ENCODE peak calls at places on chromosome 18, in seven cellular contexts. One of them, this sample, is unnamed.

GRCh38 chr18:57569133-57569532 is 17.4 kb downstream of the FECH start:
- DNase-seq in mesendoderm: no peak
- DNase-seq in mesenchymal stem cell: no peak
- DNase-seq in H1: no peak
- DNase-seq in neuronal stem cell: no peak
- DNase-seq in H9: no peak
- DNase-seq in IMR-90: no peak
- DNase-seq in this sample: no peak

GRCh38 chr18:57930476-57930875 is 113.5 kb upstream of the NEDD4L start:
- DNase-seq in H9: no peak
- DNase-seq in mesenchymal stem cell: no peak
- DNase-seq in H1: no peak
- DNase-seq in IMR-90: no peak
- DNase-seq in neuronal stem cell: no peak
- DNase-seq in mesendoderm: no peak
- DNase-seq in this sample: no peak

GRCh38 chr18:3816601-3817363 is 366.8 kb downstream of the TGIF1 start:
- DNase-seq in mesendoderm: no peak
- DNase-seq in mesenchymal stem cell: peak; percentile 95
- DNase-seq in H1: no peak
- DNase-seq in neuronal stem cell: no peak
- DNase-seq in IMR-90: peak; percentile 99
- DNase-seq in H9: no peak
- DNase-seq in this sample: peak; percentile 79

GRCh38 chr18:32391126-32391525 is 79.6 kb downstream of the GAREM1 start:
- DNase-seq in IMR-90: no peak
- DNase-seq in H9: no peak
- DNase-seq in H1: no peak
- DNase-seq in mesendoderm: no peak
- DNase-seq in neuronal stem cell: no peak
- DNase-seq in mesenchymal stem cell: no peak
- DNase-seq in this sample: no peak

GRCh38 chr18:6370886-6371635 is 43.6 kb downstream of the L3MBTL4 start:
- DNase-seq in H1: no peak
- DNase-seq in neuronal stem cell: no peak
- DNase-seq in IMR-90: no peak
- DNase-seq in H9: no peak
- DNase-seq in mesenchymal stem cell: no peak
- DNase-seq in mesendoderm: no peak
- DNase-seq in this sample: no peak

GRCh38 chr18:2846638-2847340 is at the start of gene EMILIN2:
- DNase-seq in neuronal stem cell: peak; percentile 47
- DNase-seq in IMR-90: peak; percentile 14
- DNase-seq in mesenchymal stem cell: peak; percentile 57
- DNase-seq in H9: peak; percentile 64
- DNase-seq in mesendoderm: peak; percentile 93
- DNase-seq in H1: peak; percentile 76
- DNase-seq in this sample: peak; percentile 60

GRCh38 chr18:21366896-21367295 is 124.9 kb downstream of the GREB1L start:
- DNase-seq in mesenchymal stem cell: no peak
- DNase-seq in IMR-90: no peak
- DNase-seq in H9: no peak
- DNase-seq in neuronal stem cell: peak; percentile 84
- DNase-seq in mesendoderm: no peak
- DNase-seq in H1: no peak
- DNase-seq in this sample: no peak

GRCh38 chr18:75391275-75392115 is 36.0 kb downstream of the SMIM21 start:
- DNase-seq in H1: no peak
- DNase-seq in neuronal stem cell: no peak
- DNase-seq in H9: no peak
- DNase-seq in mesenchymal stem cell: no peak
- DNase-seq in IMR-90: no peak
- DNase-seq in mesendoderm: no peak
- DNase-seq in this sample: no peak

GRCh38 chr18:47150824-47151366 is 595 bp upstream of the HDHD2 start:
- DNase-seq in mesendoderm: no peak
- DNase-seq in H1: no peak
- DNase-seq in neuronal stem cell: no peak
- DNase-seq in mesenchymal stem cell: no peak
- DNase-seq in IMR-90: no peak
- DNase-seq in H9: no peak
- DNase-seq in this sample: no peak

GRCh38 chr18:47901624-47902362 is 28.7 kb downstream of the SMAD2 start:
- DNase-seq in neuronal stem cell: no peak
- DNase-seq in mesendoderm: peak; percentile 96
- DNase-seq in H9: no peak
- DNase-seq in IMR-90: no peak
- DNase-seq in H1: no peak
- DNase-seq in mesenchymal stem cell: no peak
- DNase-seq in this sample: peak; percentile 30

GRCh38 chr18:8834837-8835236 is 129.5 kb downstream of the MTCL1 start:
- DNase-seq in mesenchymal stem cell: no peak
- DNase-seq in H1: no peak
- DNase-seq in H9: no peak
- DNase-seq in mesendoderm: no peak
- DNase-seq in neuronal stem cell: no peak
- DNase-seq in IMR-90: no peak
- DNase-seq in this sample: no peak

GRCh38 chr18:5238371-5238758 is 41.3 kb upstream of the AKAIN1 start:
- DNase-seq in IMR-90: peak; percentile 30
- DNase-seq in mesenchymal stem cell: peak; percentile 71
- DNase-seq in mesendoderm: no peak
- DNase-seq in neuronal stem cell: no peak
- DNase-seq in H9: peak; percentile 34
- DNase-seq in H1: no peak
- DNase-seq in this sample: peak; percentile 6

DNA sequence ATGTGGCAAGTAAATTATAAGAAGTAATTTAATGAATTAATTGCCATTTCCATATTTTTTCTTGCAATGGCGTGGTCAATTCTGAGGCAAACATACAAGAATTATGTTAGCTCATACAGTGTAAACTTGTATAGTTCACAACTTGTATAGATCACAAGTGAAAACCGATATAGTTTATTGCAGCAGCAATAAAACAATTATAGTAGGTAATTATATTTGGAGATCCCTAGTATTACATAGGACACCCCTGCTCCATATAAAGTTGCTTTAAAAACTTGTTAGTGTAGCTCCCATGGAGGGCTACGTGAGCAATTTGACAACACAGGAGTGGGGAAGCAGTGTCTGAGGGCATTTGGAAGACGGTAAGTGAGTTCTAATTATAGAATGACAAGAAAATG is 288.2 kb downstream of the SOCS6 start:
- DNase-seq in H9: no peak
- DNase-seq in mesenchymal stem cell: no peak
- DNase-seq in mesendoderm: no peak
- DNase-seq in IMR-90: no peak
- DNase-seq in neuronal stem cell: no peak
- DNase-seq in H1: no peak
- DNase-seq in this sample: no peak
- H2AK5ac ChIP-seq in H9: no peak overlapping the region
- H2AK5ac ChIP-seq in mesenchymal stem cell: no peak overlapping the region
- H2AK5ac ChIP-seq in mesendoderm: no peak overlapping the region
- H2AK5ac ChIP-seq in IMR-90: no peak overlapping the region
- H2AK5ac ChIP-seq in neuronal stem cell: no peak overlapping the region
- H2AK5ac ChIP-seq in H1: no peak overlapping the region
- H2AK5ac ChIP-seq in this sample: no peak overlapping the region

GRCh38 chr18:78092901-78093300 is 843.3 kb downstream of the GALR1 start:
- DNase-seq in mesenchymal stem cell: no peak
- DNase-seq in mesendoderm: no peak
- DNase-seq in IMR-90: no peak
- DNase-seq in H9: no peak
- DNase-seq in H1: no peak
- DNase-seq in neuronal stem cell: no peak
- DNase-seq in this sample: no peak
- H2AK5ac ChIP-seq in mesenchymal stem cell: no peak overlapping the region
- H2AK5ac ChIP-seq in mesendoderm: no peak overlapping the region
- H2AK5ac ChIP-seq in IMR-90: no peak overlapping the region
- H2AK5ac ChIP-seq in H9: no peak overlapping the region
- H2AK5ac ChIP-seq in H1: no peak overlapping the region
- H2AK5ac ChIP-seq in neuronal stem cell: no peak overlapping the region
- H2AK5ac ChIP-seq in this sample: no peak overlapping the region

GRCh38 chr18:73476021-73476420 is 608.2 kb upstream of the NETO1 start:
- DNase-seq in H1: no peak
- DNase-seq in mesenchymal stem cell: no peak
- DNase-seq in H9: no peak
- DNase-seq in mesendoderm: no peak
- DNase-seq in neuronal stem cell: no peak
- DNase-seq in IMR-90: no peak
- DNase-seq in this sample: no peak

GRCh38 chr18:73478191-73478590 is 610.4 kb upstream of the NETO1 start:
- DNase-seq in mesendoderm: no peak
- DNase-seq in neuronal stem cell: no peak
- DNase-seq in H9: no peak
- DNase-seq in mesenchymal stem cell: no peak
- DNase-seq in IMR-90: no peak
- DNase-seq in H1: no peak
- DNase-seq in this sample: no peak

GRCh38 chr18:73479472-73479871 is 611.7 kb upstream of the NETO1 start:
- DNase-seq in IMR-90: peak; percentile 63
- DNase-seq in mesenchymal stem cell: no peak
- DNase-seq in H1: no peak
- DNase-seq in neuronal stem cell: no peak
- DNase-seq in mesendoderm: peak; percentile 8
- DNase-seq in H9: no peak
- DNase-seq in this sample: no peak
- H2AK5ac ChIP-seq in IMR-90: no peak overlapping the region
- H2AK5ac ChIP-seq in mesenchymal stem cell: no peak overlapping the region
- H2AK5ac ChIP-seq in H1: no peak overlapping the region
- H2AK5ac ChIP-seq in neuronal stem cell: no peak overlapping the region
- H2AK5ac ChIP-seq in mesendoderm: no peak overlapping the region
- H2AK5ac ChIP-seq in H9: no peak overlapping the region
- H2AK5ac ChIP-seq in this sample: no peak overlapping the region

GRCh38 chr18:46061796-46062195 is 10.3 kb downstream of the PSTPIP2 start:
- DNase-seq in mesenchymal stem cell: no peak
- DNase-seq in H1: peak; percentile 8
- DNase-seq in H9: no peak
- DNase-seq in mesendoderm: no peak
- DNase-seq in neuronal stem cell: no peak
- DNase-seq in IMR-90: no peak
- DNase-seq in this sample: no peak
- H2AK5ac ChIP-seq in mesenchymal stem cell: no peak overlapping the region
- H2AK5ac ChIP-seq in H1: no peak overlapping the region
- H2AK5ac ChIP-seq in H9: no peak overlapping the region
- H2AK5ac ChIP-seq in mesendoderm: no peak overlapping the region
- H2AK5ac ChIP-seq in neuronal stem cell: no peak overlapping the region
- H2AK5ac ChIP-seq in IMR-90: no peak overlapping the region
- H2AK5ac ChIP-seq in this sample: no peak overlapping the region

GRCh38 chr18:55302337-55302833 is 285.6 kb downstream of the TCF4 start:
- DNase-seq in H1: no peak
- DNase-seq in IMR-90: peak; percentile 17
- DNase-seq in neuronal stem cell: no peak
- DNase-seq in mesendoderm: peak; percentile 51
- DNase-seq in mesenchymal stem cell: no peak
- DNase-seq in H9: peak; percentile 39
- DNase-seq in this sample: no peak

GRCh38 chr18:55301836-55302235 is 286.2 kb downstream of the TCF4 start:
- DNase-seq in H9: no peak
- DNase-seq in mesenchymal stem cell: no peak
- DNase-seq in H1: no peak
- DNase-seq in IMR-90: no peak
- DNase-seq in mesendoderm: no peak
- DNase-seq in neuronal stem cell: no peak
- DNase-seq in this sample: no peak

GRCh38 chr18:55301196-55301540 is 286.8 kb downstream of the TCF4 start:
- DNase-seq in H1: no peak
- DNase-seq in neuronal stem cell: no peak
- DNase-seq in mesenchymal stem cell: no peak
- DNase-seq in mesendoderm: no peak
- DNase-seq in H9: no peak
- DNase-seq in IMR-90: peak; percentile 17
- DNase-seq in this sample: no peak

GRCh38 chr18:55300469-55301195 is 287.4 kb downstream of the TCF4 start:
- DNase-seq in mesenchymal stem cell: no peak
- DNase-seq in mesendoderm: peak; percentile 32
- DNase-seq in H1: no peak
- DNase-seq in neuronal stem cell: peak; percentile 33
- DNase-seq in H9: no peak
- DNase-seq in IMR-90: peak; percentile 37
- DNase-seq in this sample: no peak

DNA sequence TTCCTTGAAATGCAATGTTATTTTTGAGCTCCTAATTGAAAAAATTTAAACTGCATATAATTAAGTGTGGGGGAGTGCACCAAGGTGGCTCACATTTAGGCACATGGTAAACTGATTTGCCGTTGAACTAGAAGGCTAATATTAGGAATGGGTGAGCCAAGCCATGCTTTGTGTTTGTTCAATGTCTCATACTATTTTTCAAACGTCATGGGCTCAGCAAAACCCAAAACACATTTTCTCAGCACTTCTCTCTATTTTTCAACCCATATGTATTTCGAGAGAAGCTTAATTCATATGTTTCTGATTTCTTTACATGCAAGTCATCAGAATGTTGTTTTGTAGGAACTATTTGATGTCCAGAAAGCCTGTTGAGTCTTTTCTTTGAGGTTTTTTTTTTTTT is 291.2 kb downstream of the TCF4 start:
- DNase-seq in neuronal stem cell: no peak
- DNase-seq in mesenchymal stem cell: no peak
- DNase-seq in H1: no peak
- DNase-seq in H9: no peak
- DNase-seq in mesendoderm: no peak
- DNase-seq in IMR-90: no peak
- DNase-seq in this sample: no peak
- H2AK5ac ChIP-seq in neuronal stem cell: no peak overlapping the region
- H2AK5ac ChIP-seq in mesenchymal stem cell: no peak overlapping the region
- H2AK5ac ChIP-seq in H1: no peak overlapping the region
- H2AK5ac ChIP-seq in H9: no peak overlapping the region
- H2AK5ac ChIP-seq in mesendoderm: no peak overlapping the region
- H2AK5ac ChIP-seq in IMR-90: no peak overlapping the region
- H2AK5ac ChIP-seq in this sample: no peak overlapping the region

DNA sequence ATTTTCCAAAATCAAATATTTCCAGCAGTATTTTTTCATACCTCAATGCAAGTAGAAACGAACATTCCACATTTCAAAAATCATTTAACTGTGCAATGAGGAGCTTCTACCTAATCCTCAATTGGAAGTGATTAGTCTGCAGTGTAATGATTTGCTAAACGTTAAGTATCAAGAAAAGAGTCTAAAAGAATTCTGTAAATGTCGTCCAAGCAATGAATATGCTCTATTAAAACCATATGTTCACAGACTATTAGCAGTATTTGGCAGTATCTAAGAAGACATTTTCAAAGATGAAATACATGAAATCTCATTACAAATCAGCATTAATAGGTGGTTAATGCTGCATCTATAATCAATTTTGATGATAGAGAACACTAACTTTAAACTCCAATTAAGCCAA is 15.8 kb downstream of the DYM start:
- DNase-seq in H9: no peak
- DNase-seq in H1: no peak
- DNase-seq in mesendoderm: no peak
- DNase-seq in neuronal stem cell: no peak
- DNase-seq in IMR-90: no peak
- DNase-seq in mesenchymal stem cell: no peak
- DNase-seq in this sample: no peak
- H2AK5ac ChIP-seq in H9: no peak overlapping the region
- H2AK5ac ChIP-seq in H1: no peak overlapping the region
- H2AK5ac ChIP-seq in mesendoderm: no peak overlapping the region
- H2AK5ac ChIP-seq in neuronal stem cell: no peak overlapping the region
- H2AK5ac ChIP-seq in IMR-90: no peak overlapping the region
- H2AK5ac ChIP-seq in mesenchymal stem cell: no peak overlapping the region
- H2AK5ac ChIP-seq in this sample: no peak overlapping the region

GRCh38 chr18:50786851-50787250 is 33.0 kb downstream of the MRO start:
- DNase-seq in mesenchymal stem cell: no peak
- DNase-seq in H1: no peak
- DNase-seq in IMR-90: no peak
- DNase-seq in neuronal stem cell: no peak
- DNase-seq in H9: no peak
- DNase-seq in mesendoderm: peak; percentile 63
- DNase-seq in this sample: peak; percentile 67
- H2AK5ac ChIP-seq in mesenchymal stem cell: no peak overlapping the region
- H2AK5ac ChIP-seq in H1: no peak overlapping the region
- H2AK5ac ChIP-seq in IMR-90: no peak overlapping the region
- H2AK5ac ChIP-seq in neuronal stem cell: no peak overlapping the region
- H2AK5ac ChIP-seq in H9: no peak overlapping the region
- H2AK5ac ChIP-seq in mesendoderm: no peak overlapping the region
- H2AK5ac ChIP-seq in this sample: no peak overlapping the region